ENCODE peak calls at places on chromosomes 11 and 22, in seven cellular contexts. S, X, V, Q, J, Y and C are unnamed samples.

GRCh38 chr22:50729391-50730012 is 8.5 kb upstream of the ACR start:
- DNase-seq in S (no peak), J (no peak), Q (no peak), X (no peak), V (no peak), Y (no peak), C (no peak)

GRCh38 chr11:120013325-120014250 is 124.3 kb downstream of the TRIM29 start:
- DNase-seq in V (peak; percentile 88), Q (no peak), Y (peak; percentile 73), X (peak; percentile 67), J (peak; percentile 78), S (no peak), C (peak; percentile 50)

GRCh38 chr22:40123387-40123786 is 54.3 kb upstream of the TNRC6B start:
- DNase-seq in X (no peak), Q (no peak), Y (no peak), S (no peak), J (no peak), V (peak; percentile 49), C (no peak)

GRCh38 chr11:23727821-23728220 is 769.0 kb upstream of the LUZP2 start:
- DNase-seq in V (peak; percentile 0), Y (peak; percentile 27), S (peak; percentile 77), X (no peak), J (no peak), Q (peak; percentile 16), C (no peak)

GRCh38 chr11:110075822-110076208 is 17.4 kb upstream of the ZC3H12C start:
- DNase-seq in X (no peak), Y (no peak), J (no peak), Q (no peak), S (no peak), V (peak; percentile 51), C (no peak)

GRCh38 chr11:19951558-19952083 is 208.7 kb downstream of the DBX1 start:
- DNase-seq in J (peak; percentile 29), X (peak; percentile 40), Y (peak; percentile 71), V (peak; percentile 46), Q (no peak), S (no peak), C (no peak)

GRCh38 chr22:45328822-45329535 is 19.2 kb downstream of the FAM118A start:
- DNase-seq in Q (no peak), Y (no peak), X (no peak), S (no peak), V (peak; percentile 80), J (no peak), C (no peak)

GRCh38 chr11:96333076-96333744 is 9.8 kb downstream of the MAML2 start:
- DNase-seq in X (no peak), V (no peak), Y (no peak), Q (no peak), J (no peak), S (no peak), C (no peak)

GRCh38 chr11:7300281-7300680 is 48.6 kb downstream of the SYT9 start:
- DNase-seq in Q (no peak), V (no peak), S (no peak), X (no peak), Y (no peak), J (no peak), C (no peak)

GRCh38 chr22:35620624-35621245 is 3.6 kb upstream of the MB start:
- DNase-seq in V (peak; percentile 16), Q (no peak), S (no peak), J (no peak), Y (peak; percentile 93), X (no peak), C (no peak)

GRCh38 chr11:114876231-114876630 is 197.9 kb downstream of the NXPE2 start:
- DNase-seq in Y (no peak), V (no peak), X (no peak), Q (no peak), S (no peak), J (no peak), C (no peak)

GRCh38 chr22:25558341-25558740 is 6.1 kb upstream of the GRK3 start:
- DNase-seq in X (no peak), V (no peak), Y (no peak), Q (no peak), S (no peak), J (no peak), C (no peak)

GRCh38 chr22:44364750-44365118 is 52.0 kb upstream of the SHISAL1 start:
- DNase-seq in Y (no peak), V (no peak), X (no peak), Q (no peak), S (no peak), J (no peak), C (no peak)

GRCh38 chr11:5366856-5367255 is 15.5 kb downstream of the OR51B6 start:
- DNase-seq in S (no peak), X (no peak), V (no peak), Q (no peak), Y (no peak), J (no peak), C (no peak)

GRCh38 chr11:64971421-64972233 is at the start of gene MAJIN:
- DNase-seq in X (peak; percentile 85), Y (no peak), V (no peak), Q (peak; percentile 30), S (no peak), J (peak; percentile 90), C (no peak)

GRCh38 chr11:6427516-6427915 is 8.6 kb upstream of the APBB1 start:
- DNase-seq in Y (no peak), Q (no peak), J (no peak), S (no peak), V (no peak), X (no peak), C (no peak)

GRCh38 chr11:120346233-120346632 is 10.0 kb downstream of the ARHGEF12 start:
- DNase-seq in Q (no peak), V (no peak), X (no peak), Y (no peak), S (no peak), J (no peak), C (no peak)

GRCh38 chr11:20097319-20098221 is 62.7 kb downstream of the DBX1 start:
- DNase-seq in Y (no peak), S (no peak), Q (no peak), J (no peak), X (no peak), V (no peak), C (no peak)

GRCh38 chr22:50260801-50261614 is 475 bp downstream of the MAPK12 start:
- DNase-seq in S (no peak), X (peak; percentile 83), Q (no peak), J (no peak), V (peak; percentile 76), Y (peak; percentile 75), C (no peak)

GRCh38 chr11:101336155-101336554 is 206.5 kb upstream of the PGR start:
- DNase-seq in Y (no peak), Q (no peak), V (no peak), S (no peak), X (no peak), J (no peak), C (no peak)

GRCh38 chr11:115159122-115159665 is 345.0 kb downstream of the CADM1 start:
- DNase-seq in Y (no peak), S (peak; percentile 16), V (no peak), J (no peak), Q (no peak), X (no peak), C (no peak)

GRCh38 chr11:28243596-28243995 is 135.4 kb downstream of the METTL15 start:
- DNase-seq in Q (no peak), X (no peak), J (no peak), S (no peak), V (no peak), Y (no peak), C (no peak)

GRCh38 chr11:2219318-2220017 is 47.9 kb upstream of the TH start:
- DNase-seq in Y (no peak), V (no peak), X (no peak), Q (no peak), J (no peak), S (no peak), C (no peak)

GRCh38 chr11:2222479-2222878 is 47.9 kb downstream of the ASCL2 start:
- DNase-seq in J (no peak), X (no peak), S (no peak), Y (no peak), Q (no peak), V (no peak), C (no peak)

GRCh38 chr11:2221591-2221990 is 48.8 kb downstream of the ASCL2 start:
- DNase-seq in S (no peak), J (no peak), X (no peak), Q (no peak), V (no peak), Y (no peak), C (no peak)

GRCh38 chr11:2220173-2220771 is 48.7 kb upstream of the TH start:
- DNase-seq in Q (no peak), J (no peak), X (no peak), V (no peak), S (no peak), Y (no peak), C (no peak)

DNA sequence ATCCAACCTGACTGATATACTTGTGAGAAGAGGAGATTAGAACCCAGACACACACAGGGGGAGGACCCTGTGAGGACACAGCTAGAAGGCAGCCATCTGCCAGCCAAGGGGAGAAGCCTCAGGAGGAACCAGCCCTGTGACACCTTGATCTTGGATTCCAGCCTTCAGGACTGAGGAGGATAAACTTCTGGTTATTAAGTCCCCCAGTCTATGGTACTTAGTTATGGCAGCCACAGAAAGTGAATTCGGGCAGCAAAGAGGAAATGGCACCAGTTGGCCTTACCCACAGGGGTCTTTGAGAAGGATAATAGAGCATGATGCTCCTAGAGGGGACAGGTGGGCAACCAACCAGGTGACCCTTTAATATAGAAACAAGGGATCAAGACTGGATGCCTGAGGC is 49.4 kb downstream of the ASCL2 start:
- DNase-seq in V (no peak), S (no peak), J (no peak), Q (no peak), X (no peak), Y (no peak), C (no peak)
- TF ChIP-seq CTCF in V (no peak), S (no peak), J (no peak), Q (no peak), X (no peak), Y (no peak), C (no peak)

GRCh38 chr11:76723142-76723541 is 52.6 kb upstream of the LRRC32 start:
- DNase-seq in S (no peak), J (no peak), X (no peak), V (no peak), Q (no peak), Y (no peak), C (no peak)
- TF ChIP-seq CTCF in S (no peak), J (no peak), X (no peak), V (no peak), Q (no peak), Y (no peak), C (no peak)

GRCh38 chr11:107689317-107690202 is 22.3 kb downstream of the SLN start:
- DNase-seq in J (peak; percentile 91), V (peak; percentile 83), Q (peak; percentile 2), Y (peak; percentile 81), S (no peak), X (peak; percentile 54), C (peak; percentile 71)
- TF ChIP-seq CTCF in J (no peak), V (peak; percentile 79), Q (peak; percentile 71), Y (peak; percentile 73), S (peak; percentile 63), X (peak; percentile 14), C (peak; percentile 86)

DNA sequence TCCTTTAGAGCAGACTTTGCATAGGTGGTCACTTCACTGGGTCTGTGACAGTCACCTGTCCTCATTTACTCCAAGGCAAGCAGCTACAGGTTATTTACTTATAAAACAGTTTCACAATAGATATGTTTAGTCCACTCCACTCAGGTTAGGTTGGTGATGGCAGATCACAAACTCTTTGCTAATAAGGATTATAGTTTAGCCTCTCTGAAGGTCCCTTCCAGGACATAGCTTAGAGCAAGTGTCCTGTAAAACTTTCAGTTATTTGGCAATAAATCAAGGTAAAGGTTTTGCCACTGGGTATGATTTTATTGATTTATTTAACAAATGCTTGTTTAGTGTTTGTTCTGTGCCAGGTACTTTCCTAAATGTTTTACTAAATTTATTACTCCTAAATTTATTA is 8.8 kb downstream of the OR6Q1 start:
- DNase-seq in Q (no peak), S (no peak), Y (no peak), X (no peak), V (no peak), J (no peak), C (no peak)
- TF ChIP-seq CTCF in Q (no peak), S (no peak), Y (no peak), X (no peak), V (no peak), J (no peak), C (no peak)